ENCODE peak calls at places on chromosome 9, in five cellular contexts. K is HEK293T, D is HepG2, L is A549, U is K562. F is an unnamed sample.
A peak's percentile ranks its signal among the peaks of the same experiment; 100 is the strongest.

GRCh38 chr9:114551750-114552685 is 35.6 kb upstream of the ATP6V1G1 start:
- DNase-seq in K (peak; percentile 77), D (peak; percentile 69), U (peak; percentile 71), L (peak; percentile 89), F (peak; percentile 98)

GRCh38 chr9:98488578-98489312 is 220.0 kb downstream of the GABBR2 start:
- DNase-seq in U (no peak), K (no peak), D (no peak), L (peak; percentile 38), F (peak; percentile 98)

GRCh38 chr9:38362912-38363588 is 29.5 kb upstream of the ALDH1B1 start:
- DNase-seq in U (peak; percentile 25), K (peak; percentile 61), D (peak; percentile 49), L (peak; percentile 72), F (peak; percentile 85)

GRCh38 chr9:99561435-99562262 is 260.0 kb upstream of the NR4A3 start:
- DNase-seq in U (no peak), K (no peak), L (no peak), D (no peak), F (no peak)

GRCh38 chr9:111805262-111805661 is 10.5 kb upstream of the SHOC1 start:
- DNase-seq in L (no peak), D (no peak), K (no peak), U (no peak), F (no peak)

GRCh38 chr9:128144239-128145181 is 4.7 kb upstream of the LCN2 start:
- DNase-seq in K (no peak), D (no peak), L (no peak), U (peak; percentile 19), F (no peak)

GRCh38 chr9:28365020-28365640 is 791.8 kb upstream of the C9orf72 start:
- DNase-seq in K (peak; percentile 4), U (no peak), D (no peak), L (no peak), F (no peak)

GRCh38 chr9:114745108-114745848 is 60.6 kb downstream of the TNFSF15 start:
- DNase-seq in D (no peak), K (no peak), U (no peak), L (no peak), F (no peak)

GRCh38 chr9:78685471-78685870 is 388.5 kb downstream of the PSAT1 start:
- DNase-seq in K (no peak), U (no peak), D (no peak), L (no peak), F (no peak)

GRCh38 chr9:108838017-108838416 is 17.8 kb downstream of the ACTL7B start:
- DNase-seq in U (no peak), L (peak; percentile 12), D (peak; percentile 39), K (no peak), F (peak; percentile 20)

GRCh38 chr9:73951147-73951546 is 546.0 kb upstream of the RORB start:
- DNase-seq in U (no peak), D (no peak), L (no peak), K (no peak), F (no peak)

GRCh38 chr9:131500939-131501541 is 1.7 kb upstream of the POMT1 start:
- DNase-seq in U (no peak), D (no peak), K (no peak), L (no peak), F (peak; percentile 81)

GRCh38 chr9:33295571-33295970 is 5.3 kb downstream of the NFX1 start:
- DNase-seq in D (no peak), L (no peak), U (no peak), K (no peak), F (no peak)

GRCh38 chr9:114386886-114387677 is 700 bp downstream of the AKNA start:
- DNase-seq in U (no peak), L (no peak), D (no peak), K (no peak), F (peak; percentile 17)

GRCh38 chr9:9585920-9586319 is 1026.9 kb downstream of the PTPRD start:
- DNase-seq in D (no peak), K (no peak), U (no peak), L (no peak), F (no peak)

GRCh38 chr9:94031946-94032345 is 52.3 kb upstream of the PTPDC1 start:
- DNase-seq in D (no peak), K (no peak), U (no peak), L (no peak), F (no peak)

GRCh38 chr9:108363321-108363720 is 492.5 kb downstream of the ACTL7B start:
- DNase-seq in D (no peak), U (no peak), K (no peak), L (no peak), F (no peak)

GRCh38 chr9:135774239-135774747 is 72.3 kb downstream of the KCNT1 start:
- DNase-seq in L (no peak), K (no peak), U (no peak), D (no peak), F (no peak)

GRCh38 chr9:93655621-93656425 is 79.4 kb downstream of the PHF2 start:
- DNase-seq in L (no peak), U (no peak), K (no peak), D (no peak), F (no peak)

GRCh38 chr9:34127035-34127948 is 794 bp upstream of the DCAF12 start:
- DNase-seq in D (no peak), U (no peak), L (no peak), K (no peak), F (no peak)

GRCh38 chr9:133713960-133714495 is 24.1 kb downstream of the SARDH start:
- DNase-seq in U (no peak), L (no peak), D (no peak), K (no peak), F (no peak)

GRCh38 chr9:4048441-4048840 is 251.4 kb downstream of the GLIS3 start:
- DNase-seq in D (no peak), K (no peak), L (peak; percentile 39), U (no peak), F (peak; percentile 64)

GRCh38 chr9:98280574-98280973 is 25.1 kb upstream of the TBC1D2 start:
- DNase-seq in L (no peak), K (peak; percentile 58), D (no peak), U (no peak), F (no peak)

GRCh38 chr9:125649826-125650225 is 57.2 kb downstream of the MAPKAP1 start:
- DNase-seq in K (no peak), U (no peak), D (no peak), L (no peak), F (no peak)

GRCh38 chr9:115649991-115650472 is 503.6 kb upstream of the PAPPA start:
- DNase-seq in U (no peak), K (no peak), L (no peak), D (peak; percentile 3), F (peak; percentile 99)

GRCh38 chr9:96061293-96061987 is 185.9 kb downstream of the ERCC6L2 start:
- DNase-seq in U (peak; percentile 45), D (peak; percentile 21), L (peak; percentile 47), K (peak; percentile 39), F (peak; percentile 41)
- TF ChIP-seq BHLHE40 in U (no peak), D (no peak), L (no peak), K (no peak), F (no peak)

GRCh38 chr9:69433426-69433825 is 108.4 kb downstream of the ENTREP1 start:
- DNase-seq in U (no peak), D (no peak), L (no peak), K (no peak), F (peak; percentile 53)
- TF ChIP-seq BHLHE40 in U (no peak), D (no peak), L (no peak), K (no peak), F (no peak)

GRCh38 chr9:130143974-130144373 is 28.2 kb upstream of the NCS1 start:
- DNase-seq in L (no peak), D (no peak), U (no peak), K (no peak), F (peak; percentile 42)
- TF ChIP-seq BHLHE40 in L (no peak), D (no peak), U (no peak), K (no peak), F (no peak)

DNA sequence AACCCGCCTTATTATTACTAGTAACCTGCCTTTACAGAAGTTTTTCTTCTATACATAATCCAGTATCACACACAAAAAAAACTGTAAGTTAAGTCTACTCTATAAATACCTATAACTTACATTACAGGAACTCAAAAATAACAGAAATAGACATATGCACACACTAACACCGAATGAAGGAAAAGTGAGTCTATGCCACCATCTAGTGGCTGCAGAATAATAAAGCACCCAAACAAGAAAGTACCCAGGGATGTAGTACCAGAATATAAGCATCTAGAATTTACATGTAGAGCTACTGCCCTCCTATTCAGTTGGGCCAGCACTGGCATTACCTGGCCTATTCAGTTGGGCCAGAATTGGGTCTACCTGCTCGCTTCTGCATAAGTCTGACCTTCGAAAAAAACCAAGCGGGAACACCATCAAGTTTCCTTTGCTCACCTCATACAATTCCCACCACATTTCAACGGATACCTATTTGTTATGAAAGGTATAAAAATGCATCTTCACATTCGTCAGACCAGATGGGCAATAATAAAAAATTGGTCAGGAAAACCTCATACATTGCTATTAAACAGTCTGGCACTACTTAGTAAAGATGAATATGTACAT is 4.0 kb upstream of the NIPSNAP3A start:
- DNase-seq in D (peak; percentile 68), U (peak; percentile 49), L (peak; percentile 74), K (peak; percentile 45), F (peak; percentile 73)
- TF ChIP-seq BHLHE40 in D (no peak), U (no peak), L (no peak), K (no peak), F (no peak)

GRCh38 chr9:91810286-91810905 is 139.6 kb downstream of the ROR2 start:
- DNase-seq in D (no peak), U (no peak), K (no peak), L (no peak), F (no peak)

GRCh38 chr9:91811024-91811909 is 138.8 kb downstream of the ROR2 start:
- DNase-seq in U (no peak), L (no peak), K (no peak), D (no peak), F (no peak)

GRCh38 chr9:91812191-91812590 is 137.8 kb downstream of the ROR2 start:
- DNase-seq in D (no peak), K (no peak), L (no peak), U (no peak), F (no peak)

GRCh38 chr9:91807640-91808246 is 142.3 kb downstream of the ROR2 start:
- DNase-seq in U (no peak), D (no peak), K (no peak), L (no peak), F (peak; percentile 69)

DNA sequence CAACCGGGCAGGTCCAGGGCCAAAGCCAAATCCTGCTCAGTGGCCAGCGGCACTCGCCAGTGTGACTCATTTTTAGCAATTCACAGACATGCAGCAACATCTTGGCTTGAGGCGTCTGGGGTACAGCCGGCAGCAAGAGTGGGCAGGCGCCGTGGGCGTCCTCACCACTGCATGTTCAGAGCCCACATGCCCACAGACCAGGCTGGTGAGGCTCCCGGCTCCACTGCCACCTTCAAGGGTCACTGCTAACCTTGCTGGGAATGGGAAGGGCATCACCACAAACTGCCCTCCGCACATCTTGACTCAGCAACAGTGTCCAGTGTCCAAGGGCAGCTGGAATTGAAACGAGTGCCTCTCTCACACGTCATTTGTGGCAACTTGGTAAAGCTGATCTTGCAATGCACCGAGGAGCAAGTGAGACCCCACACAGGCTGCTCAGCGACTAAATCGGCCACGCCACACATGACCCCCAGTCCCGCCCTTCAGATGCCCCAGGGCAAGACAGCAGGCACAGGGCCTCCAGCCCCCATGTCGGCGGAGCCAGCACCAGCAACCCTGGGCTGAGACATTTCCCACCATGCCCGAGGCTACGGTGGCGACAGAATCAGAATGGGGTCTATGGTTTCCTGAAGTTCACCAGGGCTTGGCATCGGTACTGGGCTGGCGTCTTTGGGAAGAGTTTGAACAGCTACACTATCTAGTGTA is 140.3 kb downstream of the ROR2 start:
- DNase-seq in D (no peak), L (no peak), K (no peak), U (no peak), F (peak; percentile 53)
- TF ChIP-seq BHLHE40 in D (no peak), L (no peak), K (no peak), U (no peak), F (peak; percentile 21)

F was measured in IMR-90.